ENCODE peak calls at places on chromosomes 12 and 14, in four cellular contexts. Y, O, M and J are unnamed samples.

GRCh38 chr12:5505751-5506150 is 73.8 kb downstream of the NTF3 start:
- DNase-seq in O (no peak), Y (no peak), M (no peak), J (no peak)

GRCh38 chr14:51873221-51873893 is 12.9 kb downstream of the GNG2 start:
- DNase-seq in Y (peak), M (no peak), O (peak), J (peak)

GRCh38 chr12:52552055-52552454 is 890 bp downstream of the KRT71 start:
- DNase-seq in O (no peak), M (no peak), Y (no peak), J (no peak)

GRCh38 chr14:103735815-103736545 is 20.4 kb downstream of the ZFYVE21 start:
- DNase-seq in Y (no peak), M (no peak), O (no peak), J (no peak)

GRCh38 chr12:127108360-127109215 is 1158.4 kb upstream of the TMEM132C start:
- DNase-seq in M (peak), Y (no peak), O (peak), J (peak)

GRCh38 chr12:49941556-49942511 is 8.7 kb upstream of the AQP2 start:
- DNase-seq in M (no peak), O (no peak), Y (no peak), J (no peak)

GRCh38 chr12:105983622-105984325 is 155.0 kb downstream of the NUAK1 start:
- DNase-seq in O (peak), M (no peak), Y (no peak), J (no peak)

GRCh38 chr12:67107751-67108269 is 161.3 kb upstream of the CAND1 start:
- DNase-seq in M (no peak), O (no peak), Y (no peak), J (no peak)

GRCh38 chr12:21710944-21711343 is 53.3 kb upstream of the LDHB start:
- DNase-seq in Y (no peak), O (peak), M (no peak), J (no peak)

GRCh38 chr12:124397807-124398577 is 103.1 kb downstream of the RFLNA start:
- DNase-seq in M (no peak), O (peak), Y (no peak), J (no peak)

GRCh38 chr12:86148071-86148470 is 108.1 kb downstream of the MGAT4C start:
- DNase-seq in Y (no peak), M (no peak), O (no peak), J (no peak)

GRCh38 chr12:110224379-110225304 is 56.4 kb upstream of the ATP2A2 start:
- DNase-seq in Y (no peak), O (peak), M (no peak), J (no peak)

GRCh38 chr12:91627225-91627624 is 444.6 kb upstream of the DCN start:
- DNase-seq in M (no peak), O (no peak), Y (no peak), J (no peak)

GRCh38 chr12:55624056-55624455 is 12.6 kb upstream of the OR10P1 start:
- DNase-seq in M (no peak), O (no peak), Y (no peak), J (peak)

GRCh38 chr12:14982986-14983385 is 10.1 kb downstream of the PDE6H start:
- DNase-seq in O (no peak), M (no peak), Y (peak), J (no peak)

GRCh38 chr14:54650331-54651017 is 83.5 kb downstream of the SAMD4A start:
- DNase-seq in M (no peak), Y (no peak), O (peak), J (peak)

GRCh38 chr14:105204206-105204930 is 23.3 kb upstream of the NUDT14 start:
- DNase-seq in M (no peak), Y (peak), O (peak), J (no peak)

GRCh38 chr14:101071493-101071891 is 168.0 kb upstream of the RTL1 start:
- DNase-seq in Y (no peak), M (no peak), O (no peak), J (no peak)

GRCh38 chr14:87863047-87863446 is 129.9 kb downstream of the GALC start:
- DNase-seq in O (no peak), Y (no peak), M (no peak), J (no peak)

GRCh38 chr12:114163766-114164165 is 197.6 kb upstream of the RBM19 start:
- DNase-seq in O (peak), M (no peak), Y (no peak), J (no peak)

GRCh38 chr12:48998497-48999353 is 450 bp downstream of the DDN start:
- DNase-seq in Y (peak), M (no peak), O (peak), J (peak)

GRCh38 chr14:77738559-77739250 is 22.3 kb downstream of the SNW1 start:
- DNase-seq in O (peak), Y (no peak), M (no peak), J (peak)

GRCh38 chr14:98900236-98900635 is 371.8 kb downstream of the BCL11B start:
- DNase-seq in O (no peak), M (no peak), Y (no peak), J (no peak)

GRCh38 chr12:122036153-122036552 is 14.5 kb downstream of the BCL7A start:
- DNase-seq in Y (no peak), M (no peak), O (no peak), J (no peak)

GRCh38 chr12:122045262-122045661 is 23.6 kb downstream of the BCL7A start:
- DNase-seq in O (no peak), Y (no peak), M (no peak), J (no peak)

GRCh38 chr12:122042910-122043309 is 21.2 kb downstream of the BCL7A start:
- DNase-seq in M (no peak), O (no peak), Y (no peak), J (no peak)

GRCh38 chr12:122043476-122043875 is 21.8 kb downstream of the BCL7A start:
- DNase-seq in O (no peak), M (no peak), Y (no peak), J (no peak)

DNA sequence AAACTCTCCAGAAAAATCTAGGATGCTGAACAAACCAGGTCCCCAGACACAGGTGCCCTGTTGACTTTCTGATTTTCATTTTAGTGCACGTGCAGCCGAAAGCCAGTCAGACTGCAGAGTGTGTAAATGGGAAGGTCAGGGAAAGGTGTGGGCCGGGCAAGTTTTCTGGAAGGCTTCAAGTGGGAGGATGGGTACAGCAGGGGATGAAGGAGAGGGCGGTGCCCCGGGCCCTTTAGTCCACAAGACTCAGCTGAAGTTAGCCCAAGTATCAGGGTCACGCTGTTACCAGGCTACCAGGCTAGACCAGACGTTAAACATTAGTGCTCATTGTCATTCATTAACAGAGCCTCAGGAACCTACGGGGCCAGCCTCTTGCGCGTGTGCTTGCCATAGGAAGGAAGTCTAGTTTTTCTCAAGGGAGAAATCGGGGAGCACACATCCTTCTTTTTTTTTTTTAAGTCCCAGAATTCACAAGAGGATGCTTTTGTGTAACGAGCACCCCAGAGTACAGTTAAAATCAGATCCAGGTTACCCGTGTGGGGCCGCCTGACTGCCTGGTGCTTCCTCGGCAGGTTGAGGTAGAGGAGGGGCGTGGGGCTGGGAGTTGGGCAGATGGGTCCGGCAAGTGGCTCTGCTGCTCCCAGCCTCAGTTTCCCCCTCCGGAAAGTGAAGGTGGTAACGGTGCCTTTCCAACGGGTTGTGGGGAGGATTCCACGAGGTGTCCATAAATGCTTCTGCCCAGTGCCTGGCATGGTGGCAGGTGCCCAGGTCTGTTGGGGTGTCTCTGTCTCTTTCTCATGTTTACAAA is 19.1 kb downstream of the BCL7A start:
- DNase-seq in M (no peak), O (no peak), Y (no peak), J (no peak)
- TF ChIP-seq CTCF in M (no peak), O (no peak), Y (no peak), J (no peak)

DNA sequence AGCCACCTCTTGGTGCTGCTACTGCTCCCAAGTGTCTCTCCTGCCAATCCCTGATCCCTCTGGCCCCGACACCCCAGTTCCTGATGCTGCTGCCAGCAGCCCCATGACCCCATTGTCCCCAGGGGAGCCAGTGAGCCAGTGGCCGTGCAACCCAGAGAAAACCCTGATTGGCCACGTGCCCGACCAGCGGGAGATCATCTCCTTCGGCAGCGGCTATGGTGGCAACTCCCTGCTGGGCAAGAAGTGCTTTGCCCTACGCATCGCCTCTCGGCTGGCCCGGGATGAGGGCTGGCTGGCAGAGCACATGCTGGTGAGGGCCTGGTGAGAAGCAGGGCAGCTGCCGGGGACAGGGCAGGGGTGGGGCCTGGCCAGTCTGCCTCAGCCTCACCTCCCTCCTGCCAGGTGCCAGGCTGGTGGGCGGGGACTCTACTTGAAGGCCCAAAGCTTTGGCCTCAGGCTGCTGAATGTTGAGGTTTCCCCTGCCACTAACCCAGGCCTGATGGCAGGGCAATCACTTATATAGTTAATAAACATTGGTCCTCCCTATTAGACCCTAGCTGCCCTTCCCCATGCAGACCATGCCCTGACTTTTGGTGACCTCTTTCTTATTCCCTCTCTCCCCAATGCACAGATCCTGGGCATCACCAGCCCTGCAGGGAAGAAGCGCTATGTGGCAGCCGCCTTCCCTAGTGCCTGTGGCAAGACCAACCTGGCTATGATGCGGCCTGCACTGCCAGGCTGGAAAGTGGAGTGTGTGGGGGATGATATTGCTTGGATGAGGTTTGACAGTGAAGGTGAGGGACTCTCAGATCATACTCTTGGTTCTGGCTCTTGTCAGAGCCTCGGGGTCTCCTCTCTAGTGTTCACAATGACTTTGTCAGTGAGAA is 5.1 kb downstream of the PCK2 start:
- DNase-seq in M (no peak), Y (no peak), O (no peak), J (no peak)
- TF ChIP-seq CTCF in M (no peak), Y (no peak), O (no peak), J (no peak)

DNA sequence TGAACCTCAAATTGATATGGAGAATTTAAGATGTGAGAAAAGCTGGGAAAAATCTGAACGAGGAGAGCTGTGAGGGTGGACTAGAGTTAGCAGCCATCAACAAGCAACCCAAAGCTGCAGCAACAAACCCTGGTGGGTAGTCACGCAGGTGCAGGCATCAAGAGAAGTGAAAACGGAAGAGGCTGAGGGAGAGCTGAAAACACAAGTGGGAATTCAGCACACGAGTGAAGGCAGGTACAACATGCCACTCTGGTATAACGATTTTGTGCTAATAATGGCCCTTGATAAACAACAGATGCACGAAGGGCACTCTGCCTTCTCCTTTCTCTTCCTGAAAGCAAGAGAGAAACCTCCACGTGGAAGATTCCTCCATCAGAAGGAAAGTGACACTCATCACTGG is 11.5 kb downstream of the TCL1B start:
- DNase-seq in Y (peak), O (no peak), M (no peak), J (no peak)
- TF ChIP-seq CTCF in Y (peak), O (no peak), M (no peak), J (no peak)

GRCh38 chr12:10873374-10873773 is 10.7 kb downstream of the PRH1 start:
- DNase-seq in O (peak), M (no peak), Y (no peak), J (no peak)

GRCh38 chr12:10867381-10867780 is 16.7 kb downstream of the PRH1 start:
- DNase-seq in O (peak), M (no peak), Y (no peak), J (no peak)
- TF ChIP-seq CTCF in O (no peak), M (no peak), Y (no peak), J (no peak)

GRCh38 chr14:91061309-91061887 is 957 bp upstream of the RPS6KA5 start:
- DNase-seq in Y (peak), M (no peak), O (no peak), J (no peak)

GRCh38 chr14:91062600-91062999 is 2.2 kb upstream of the RPS6KA5 start:
- DNase-seq in Y (no peak), M (no peak), O (no peak), J (no peak)

GRCh38 chr14:91060472-91061308 is at the start of gene RPS6KA5:
- DNase-seq in O (peak), M (peak), Y (peak), J (peak)

GRCh38 chr14:91058017-91058675 is 2.3 kb downstream of the RPS6KA5 start:
- DNase-seq in M (no peak), O (no peak), Y (no peak), J (no peak)

GRCh38 chr14:91059576-91060471 is 617 bp downstream of the RPS6KA5 start:
- DNase-seq in Y (peak), O (no peak), M (peak), J (peak)
- TF ChIP-seq CTCF in Y (peak), O (no peak), M (peak), J (no peak)

GRCh38 chr14:74292061-74292460 is 10.7 kb downstream of the ABCD4 start:
- DNase-seq in M (no peak), Y (no peak), O (no peak), J (no peak)

GRCh38 chr14:74289801-74290200 is 12.9 kb downstream of the ABCD4 start:
- DNase-seq in M (no peak), Y (no peak), O (no peak), J (no peak)

GRCh38 chr14:74293621-74294020 is 9.1 kb downstream of the ABCD4 start:
- DNase-seq in Y (no peak), M (no peak), O (no peak), J (no peak)

GRCh38 chr14:74286736-74287135 is 16.0 kb downstream of the ABCD4 start:
- DNase-seq in M (no peak), O (no peak), Y (no peak), J (no peak)

DNA sequence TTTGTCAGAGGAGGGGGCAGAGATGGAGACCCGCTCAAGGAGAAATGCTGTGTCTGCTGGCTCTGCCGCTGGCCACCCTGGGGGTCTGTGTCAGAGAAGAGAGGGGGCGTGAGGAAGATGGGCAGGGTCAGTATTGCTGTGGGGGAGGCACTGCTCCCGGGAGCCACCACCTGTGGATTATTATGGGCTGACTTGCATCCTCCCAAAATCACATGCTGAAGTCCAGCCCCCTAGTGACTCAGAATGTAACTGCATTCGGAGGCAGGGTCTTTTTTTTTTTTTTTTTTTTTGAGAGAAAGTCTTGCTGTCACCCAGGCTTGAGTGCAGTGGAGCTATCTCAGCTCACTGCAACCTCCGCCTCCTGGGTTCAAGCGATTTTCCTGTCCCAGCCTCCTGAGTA is 12.3 kb downstream of the ABCD4 start:
- DNase-seq in M (no peak), Y (peak), O (peak), J (peak)
- TF ChIP-seq CTCF in M (peak), Y (peak), O (peak), J (peak)

GRCh38 chr12:132761911-132762583 is 415 bp upstream of the ANKLE2 start:
- DNase-seq in M (peak), Y (peak), O (peak), J (peak)
- TF ChIP-seq CTCF in M (peak), Y (peak), O (peak), J (no peak)

GRCh38 chr14:37024166-37024565 is 148.2 kb downstream of the SLC25A21 start:
- DNase-seq in O (no peak), Y (no peak), M (no peak), J (no peak)
- TF ChIP-seq CTCF in O (no peak), Y (no peak), M (no peak), J (no peak)

GRCh38 chr14:35336171-35337073 is 44.2 kb downstream of the PSMA6 start:
- DNase-seq in Y (no peak), M (peak), O (peak), J (no peak)
- TF ChIP-seq CTCF in Y (no peak), M (no peak), O (no peak), J (no peak)